ENCODE peak calls at places on chromosomes 1 and 21, in nine cellular contexts. R is GM12892, I is heart left ventricle, Q is uterus, V is lower leg skin, W is body of pancreas, J is endothelial cell of umbilical vein, A is Peyer's patch, E is right lobe of liver. K is an unnamed sample.

GRCh38 chr1:76269175-76269574 is 194.6 kb downstream of the ST6GALNAC3 start:
- DNase-seq in R (no peak), I (no peak), Q (no peak), V (no peak), W (no peak), J (peak), A (no peak), E (no peak), K (peak)

GRCh38 chr1:40313329-40313957 is 3.6 kb downstream of the COL9A2 start:
- DNase-seq in R (no peak), I (no peak), Q (no peak), V (no peak), W (no peak), J (no peak), A (peak), E (no peak), K (no peak)

GRCh38 chr21:16193758-16194606 is 464.2 kb downstream of the USP25 start:
- DNase-seq in R (no peak), I (peak), Q (peak), V (peak), W (peak), J (peak), A (peak), E (peak), K (peak)

GRCh38 chr1:45752441-45753052 is 2.1 kb upstream of the IPP start:
- DNase-seq in R (no peak), I (no peak), Q (no peak), V (no peak), W (no peak), J (no peak), A (no peak), E (no peak), K (no peak)

GRCh38 chr1:19421365-19421764 is 64.0 kb downstream of the CAPZB start:
- DNase-seq in R (no peak), I (no peak), Q (no peak), V (no peak), W (no peak), J (no peak), A (no peak), E (no peak), K (no peak)

GRCh38 chr1:212915245-212916091 is 34.9 kb upstream of the VASH2 start:
- DNase-seq in R (no peak), I (peak), Q (peak), V (no peak), W (peak), J (peak), A (no peak), E (no peak), K (peak)

GRCh38 chr1:44970317-44970716 is 16.1 kb downstream of the EIF2B3 start:
- DNase-seq in R (no peak), I (no peak), Q (no peak), V (no peak), W (no peak), J (peak), A (no peak), E (no peak), K (no peak)

GRCh38 chr1:64851664-64852063 is 106.8 kb downstream of the RAVER2 start:
- DNase-seq in R (no peak), I (no peak), Q (no peak), V (no peak), W (no peak), J (peak), A (no peak), E (no peak), K (no peak)

GRCh38 chr1:89005286-89006151 is 13.1 kb upstream of the KYAT3 start:
- DNase-seq in R (no peak), I (no peak), Q (no peak), V (no peak), W (no peak), J (no peak), A (no peak), E (peak), K (peak)

GRCh38 chr1:150973258-150973825 is 1.3 kb downstream of the CERS2 start:
- DNase-seq in R (no peak), I (peak), Q (peak), V (no peak), W (peak), J (no peak), A (no peak), E (no peak), K (peak)

GRCh38 chr1:154971341-154971998 is 923 bp upstream of the SHC1 start:
- DNase-seq in R (no peak), I (peak), Q (peak), V (peak), W (peak), J (no peak), A (peak), E (no peak), K (peak)

GRCh38 chr1:212291505-212292134 is 6.4 kb downstream of the PPP2R5A start:
- DNase-seq in R (no peak), I (no peak), Q (no peak), V (no peak), W (no peak), J (peak), A (no peak), E (no peak), K (no peak)

GRCh38 chr1:117447661-117448060 is 80.4 kb downstream of the MAN1A2 start:
- DNase-seq in R (no peak), I (no peak), Q (no peak), V (no peak), W (no peak), J (no peak), A (no peak), E (no peak), K (no peak)

GRCh38 chr1:231203259-231204057 is 37.6 kb upstream of the GNPAT start:
- DNase-seq in R (no peak), I (no peak), Q (no peak), V (no peak), W (no peak), J (no peak), A (no peak), E (no peak), K (no peak)

GRCh38 chr1:220060876-220061275 is 14.6 kb upstream of the EPRS1 start:
- DNase-seq in R (no peak), I (no peak), Q (no peak), V (no peak), W (no peak), J (no peak), A (no peak), E (no peak), K (no peak)

GRCh38 chr21:41065539-41065938 is 102.4 kb upstream of the BACE2 start:
- DNase-seq in R (no peak), I (no peak), Q (no peak), V (no peak), W (no peak), J (no peak), A (no peak), E (no peak), K (no peak)

GRCh38 chr21:19340303-19340702 is 936.7 kb upstream of the TMPRSS15 start:
- DNase-seq in R (no peak), I (no peak), Q (no peak), V (no peak), W (no peak), J (no peak), A (no peak), E (no peak), K (no peak)

GRCh38 chr1:94110946-94111740 is 9.8 kb downstream of the ABCA4 start:
- DNase-seq in R (no peak), I (no peak), Q (no peak), V (no peak), W (no peak), J (no peak), A (no peak), E (no peak), K (no peak)

GRCh38 chr1:36712151-36712550 is 229.4 kb upstream of the CSF3R start:
- DNase-seq in R (no peak), I (no peak), Q (no peak), V (no peak), W (no peak), J (no peak), A (no peak), E (no peak), K (no peak)

DNA sequence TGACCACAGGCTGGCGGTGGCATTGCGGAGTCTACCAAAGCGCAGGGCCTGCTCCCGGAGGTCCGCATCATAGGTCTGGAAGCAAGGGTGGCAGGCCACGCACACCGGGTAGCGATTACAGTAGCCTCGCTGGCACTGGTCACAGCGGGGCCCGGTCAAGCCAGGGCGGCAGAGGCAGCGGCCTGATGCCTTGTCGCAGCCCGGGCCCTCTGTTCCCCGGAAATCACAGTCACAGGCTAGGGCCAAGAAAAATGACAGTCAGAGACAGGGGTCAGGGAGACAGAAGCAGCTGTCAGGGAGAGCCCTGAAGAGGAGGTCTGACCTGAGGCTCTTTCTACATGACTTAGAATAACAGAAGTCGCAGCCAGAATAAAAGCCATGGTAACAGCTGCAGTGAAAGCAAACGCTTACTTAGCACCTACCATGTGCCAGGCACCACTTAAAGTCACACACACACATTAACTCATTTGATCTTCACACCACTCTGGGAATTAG is 26.4 kb downstream of the LAMB3 start:
- DNase-seq in R (no peak), I (no peak), Q (no peak), V (no peak), W (no peak), J (no peak), A (no peak), E (no peak), K (peak)
- TF ChIP-seq POLR2A in R (no peak), I (no peak), Q (no peak), V (no peak), W (no peak), J (no peak), A (no peak), E (no peak), K (no peak)

GRCh38 chr1:194056169-194056568 is 869.8 kb upstream of the B3GALT2 start:
- DNase-seq in R (no peak), I (no peak), Q (no peak), V (no peak), W (no peak), J (no peak), A (no peak), E (no peak), K (no peak)

GRCh38 chr1:194052514-194053333 is 866.3 kb upstream of the B3GALT2 start:
- DNase-seq in R (no peak), I (no peak), Q (no peak), V (no peak), W (no peak), J (no peak), A (no peak), E (no peak), K (no peak)

GRCh38 chr1:194055545-194055944 is 869.1 kb upstream of the B3GALT2 start:
- DNase-seq in R (no peak), I (no peak), Q (no peak), V (no peak), W (no peak), J (no peak), A (no peak), E (no peak), K (no peak)
- TF ChIP-seq POLR2A in R (no peak), I (no peak), Q (no peak), V (no peak), W (no peak), J (no peak), A (no peak), E (no peak), K (no peak)

DNA sequence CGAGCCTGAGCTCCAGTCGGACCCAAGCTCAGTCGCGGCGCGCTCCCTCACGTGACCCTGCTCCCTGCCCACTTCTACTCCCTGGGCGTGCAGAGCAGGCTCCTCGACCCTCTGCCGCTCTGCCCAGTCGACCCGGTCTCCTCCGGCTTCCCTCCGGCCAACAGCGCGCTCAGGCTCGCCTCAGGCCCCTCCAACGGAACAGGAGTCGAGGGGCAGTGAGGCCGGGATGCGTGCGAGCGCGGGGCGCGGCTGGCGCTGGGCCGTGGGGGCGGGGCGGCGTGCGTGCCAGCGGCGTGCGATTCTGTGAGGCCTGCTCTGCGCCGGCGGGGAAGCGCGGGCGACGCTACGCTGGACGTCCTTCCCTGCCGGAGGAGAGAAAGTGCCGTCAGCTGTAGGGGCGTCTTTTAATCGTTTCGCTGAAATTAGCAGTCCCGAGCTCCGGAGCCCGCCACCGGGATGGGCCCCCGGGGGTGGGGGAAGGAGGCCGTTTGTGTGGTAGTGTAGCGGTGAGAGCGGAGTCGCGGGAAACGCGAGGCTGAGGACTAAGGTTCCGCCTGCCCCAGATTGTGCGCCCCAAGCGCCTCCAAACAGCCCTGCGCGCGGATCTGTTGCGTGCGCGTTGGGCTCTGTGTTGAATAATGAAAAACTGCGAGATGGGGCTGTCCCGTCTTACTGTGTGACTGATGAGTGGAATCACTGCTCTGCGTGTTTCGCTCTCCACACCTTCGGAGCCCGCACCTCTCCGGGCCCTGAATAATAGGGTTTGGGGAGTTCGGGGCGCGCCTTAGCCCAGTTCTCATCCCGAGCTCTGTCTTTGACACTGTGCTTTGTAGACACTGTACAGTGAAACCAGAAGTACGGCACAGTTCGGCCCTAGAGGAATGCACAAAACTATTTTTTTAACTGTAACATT is at the start of gene ACBD6:
- DNase-seq in R (peak), I (peak), Q (peak), V (peak), W (peak), J (peak), A (peak), E (peak), K (peak)
- TF ChIP-seq POLR2A in R (peak), I (no peak), Q (peak), V (no peak), W (peak), J (peak), A (no peak), E (peak), K (no peak)

GRCh38 chr1:25082216-25082899 is 149.9 kb downstream of the SYF2 start:
- DNase-seq in R (no peak), I (no peak), Q (no peak), V (no peak), W (no peak), J (no peak), A (no peak), E (peak), K (no peak)

GRCh38 chr1:25081496-25081895 is 150.8 kb downstream of the SYF2 start:
- DNase-seq in R (no peak), I (no peak), Q (no peak), V (no peak), W (no peak), J (no peak), A (no peak), E (no peak), K (no peak)

GRCh38 chr1:25082995-25083394 is 149.3 kb downstream of the SYF2 start:
- DNase-seq in R (no peak), I (no peak), Q (no peak), V (no peak), W (no peak), J (no peak), A (no peak), E (peak), K (no peak)

GRCh38 chr1:25080294-25081209 is 150.5 kb upstream of the RUNX3 start:
- DNase-seq in R (no peak), I (no peak), Q (no peak), V (no peak), W (no peak), J (no peak), A (no peak), E (peak), K (no peak)

GRCh38 chr1:25079048-25079447 is 149.0 kb upstream of the RUNX3 start:
- DNase-seq in R (no peak), I (no peak), Q (no peak), V (no peak), W (no peak), J (no peak), A (no peak), E (no peak), K (no peak)
- TF ChIP-seq POLR2A in R (no peak), I (no peak), Q (no peak), V (no peak), W (no peak), J (no peak), A (no peak), E (no peak), K (no peak)

DNA sequence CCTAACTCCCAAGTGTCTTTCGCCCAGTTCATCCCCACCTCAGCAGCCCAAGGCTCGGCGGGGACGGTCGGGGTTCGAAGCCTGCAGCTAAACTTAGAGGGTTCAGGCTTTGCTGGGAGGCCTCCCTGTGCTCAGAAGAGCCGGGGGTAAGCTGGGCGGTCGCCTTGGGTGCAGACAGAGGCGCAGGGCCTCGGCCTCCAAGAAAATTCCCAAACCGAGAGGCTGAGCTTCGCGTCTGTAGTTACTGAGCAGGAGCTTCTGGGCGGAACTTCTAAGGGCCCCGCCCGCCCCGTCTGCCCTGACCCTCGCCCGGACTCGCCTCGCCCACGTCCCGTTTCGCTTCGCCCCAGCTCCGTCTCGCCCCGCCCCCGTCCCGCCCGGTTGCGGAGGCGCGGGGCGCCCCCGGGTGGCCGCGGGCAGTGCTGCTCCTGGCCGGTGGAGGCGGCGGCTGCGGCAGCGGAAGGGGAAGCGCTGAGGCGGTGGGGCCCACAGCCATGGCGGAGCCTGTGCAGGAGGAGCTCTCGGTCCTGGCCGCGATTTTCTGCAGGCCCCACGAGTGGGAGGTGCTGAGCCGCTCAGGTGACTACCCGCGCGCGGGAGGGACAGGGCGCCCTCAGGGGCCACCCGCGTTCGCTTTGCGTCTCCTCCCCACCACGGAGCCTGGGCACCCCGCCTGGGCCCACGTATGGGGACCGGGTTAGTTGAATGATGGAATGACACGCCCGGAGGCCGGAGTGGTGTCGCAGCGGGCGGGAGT is at the start of gene RWDD3:
- DNase-seq in R (peak), I (peak), Q (peak), V (peak), W (peak), J (peak), A (peak), E (peak), K (peak)
- TF ChIP-seq POLR2A in R (peak), I (no peak), Q (peak), V (no peak), W (peak), J (peak), A (peak), E (peak), K (peak)

GRCh38 chr1:161307892-161308638 is 1.7 kb downstream of the MPZ start:
- DNase-seq in R (no peak), I (no peak), Q (no peak), V (no peak), W (no peak), J (peak), A (no peak), E (no peak), K (no peak)

GRCh38 chr1:161305872-161306519 is 3.8 kb downstream of the MPZ start:
- DNase-seq in R (peak), I (peak), Q (peak), V (peak), W (peak), J (peak), A (peak), E (peak), K (peak)

GRCh38 chr1:161309868-161310267 is at the start of gene MPZ:
- DNase-seq in R (no peak), I (no peak), Q (no peak), V (no peak), W (no peak), J (no peak), A (no peak), E (no peak), K (no peak)

GRCh38 chr1:161304927-161305871 is 4.6 kb downstream of the MPZ start:
- DNase-seq in R (no peak), I (no peak), Q (no peak), V (no peak), W (no peak), J (no peak), A (no peak), E (no peak), K (peak)

GRCh38 chr1:161307230-161307768 is 2.5 kb downstream of the MPZ start:
- DNase-seq in R (no peak), I (no peak), Q (no peak), V (no peak), W (no peak), J (peak), A (peak), E (peak), K (no peak)
- TF ChIP-seq POLR2A in R (no peak), I (no peak), Q (no peak), V (no peak), W (no peak), J (no peak), A (no peak), E (peak), K (no peak)

GRCh38 chr1:110091791-110092190 is 20.5 kb upstream of the UBL4B start:
- DNase-seq in R (no peak), I (no peak), Q (no peak), V (no peak), W (no peak), J (no peak), A (no peak), E (no peak), K (no peak)
- TF ChIP-seq POLR2A in R (no peak), I (no peak), Q (no peak), V (no peak), W (no peak), J (no peak), A (no peak), E (no peak), K (no peak)

GRCh38 chr1:156480015-156480368 is 20.6 kb downstream of the MEF2D start:
- DNase-seq in R (no peak), I (no peak), Q (no peak), V (no peak), W (no peak), J (no peak), A (no peak), E (no peak), K (no peak)
- TF ChIP-seq POLR2A in R (no peak), I (no peak), Q (no peak), V (no peak), W (no peak), J (no peak), A (no peak), E (no peak), K (no peak)